ENCODE peak calls at places on chromosome 11, in four cellular contexts. E, O, J and N are unnamed samples.

GRCh38 chr11:100676901-100677300 is 10.2 kb upstream of the ARHGAP42 start:
- DNase-seq in E (peak; percentile 49), O (no peak), J (no peak), N (peak; percentile 33)

GRCh38 chr11:70212227-70212811 is 9.2 kb downstream of the FADD start:
- DNase-seq in E (peak; percentile 37), O (no peak), J (no peak), N (no peak)

GRCh38 chr11:12007769-12008737 is at the start of gene DKK3:
- DNase-seq in O (no peak), J (no peak), E (no peak), N (peak; percentile 61)

GRCh38 chr11:111245425-111245824 is at the start of gene POU2AF2:
- DNase-seq in O (no peak), J (no peak), E (no peak), N (no peak)

GRCh38 chr11:114197799-114198500 is 98.2 kb upstream of the NNMT start:
- DNase-seq in J (no peak), O (no peak), E (peak; percentile 100), N (peak; percentile 82)

GRCh38 chr11:12319734-12320387 is 57.5 kb upstream of the PARVA start:
- DNase-seq in J (no peak), E (no peak), O (no peak), N (no peak)

GRCh38 chr11:7418061-7418460 is 67.2 kb upstream of the OLFML1 start:
- DNase-seq in E (peak; percentile 7), J (no peak), O (no peak), N (no peak)

GRCh38 chr11:70739811-70740474 is 341.6 kb downstream of the CTTN start:
- DNase-seq in J (no peak), E (no peak), O (no peak), N (no peak)

GRCh38 chr11:122637538-122637937 is 18.0 kb upstream of the UBASH3B start:
- DNase-seq in E (no peak), O (no peak), J (no peak), N (no peak)

GRCh38 chr11:133835258-133836075 is 9.8 kb downstream of the SPATA19 start:
- DNase-seq in J (no peak), E (peak; percentile 45), O (no peak), N (peak; percentile 8)

GRCh38 chr11:46305295-46305694 is 27.8 kb downstream of the CREB3L1 start:
- DNase-seq in O (no peak), J (no peak), E (peak; percentile 69), N (peak; percentile 76)

GRCh38 chr11:108220721-108221346 is 1.6 kb downstream of the NPAT start:
- DNase-seq in J (no peak), E (peak; percentile 28), O (no peak), N (peak; percentile 30)

GRCh38 chr11:61616443-61616842 is 35.6 kb upstream of the SYT7 start:
- DNase-seq in J (no peak), E (peak; percentile 31), O (no peak), N (no peak)

GRCh38 chr11:26332572-26332915 is 614 bp downstream of the ANO3 start:
- DNase-seq in E (peak; percentile 35), J (no peak), O (no peak), N (no peak)

GRCh38 chr11:115872418-115872817 is 368.2 kb upstream of the CADM1 start:
- DNase-seq in E (no peak), J (no peak), O (no peak), N (no peak)

GRCh38 chr11:88169881-88170280 is 5.4 kb downstream of the RAB38 start:
- DNase-seq in E (no peak), O (no peak), J (no peak), N (no peak)

GRCh38 chr11:118524356-118524755 is 2.9 kb upstream of the TTC36 start:
- DNase-seq in O (no peak), E (no peak), J (no peak), N (no peak)

GRCh38 chr11:76591416-76591815 is 79.1 kb downstream of the LRRC32 start:
- DNase-seq in O (no peak), E (no peak), J (no peak), N (no peak)

GRCh38 chr11:74493816-74494630 is 499 bp upstream of the LIPT2 start:
- DNase-seq in O (no peak), J (no peak), E (no peak), N (no peak)

GRCh38 chr11:721913-722811 is 16.1 kb downstream of the EPS8L2 start:
- DNase-seq in O (peak; percentile 49), E (no peak), J (peak; percentile 48), N (no peak)

GRCh38 chr11:10392680-10393079 is 62.4 kb upstream of the AMPD3 start:
- DNase-seq in J (no peak), O (no peak), E (no peak), N (no peak)

GRCh38 chr11:76200006-76200940 is 6.0 kb downstream of the WNT11 start:
- DNase-seq in O (no peak), J (no peak), E (no peak), N (no peak)

GRCh38 chr11:75562048-75562835 is at the start of gene SERPINH1:
- DNase-seq in J (peak; percentile 31), E (peak; percentile 92), O (peak; percentile 44), N (peak; percentile 89)

GRCh38 chr11:102447193-102447592 is 5.4 kb downstream of the TMEM123 start:
- DNase-seq in E (no peak), O (no peak), J (no peak), N (no peak)

GRCh38 chr11:128643661-128644060 is 50.2 kb upstream of the FLI1 start:
- DNase-seq in E (no peak), J (no peak), O (no peak), N (no peak)

GRCh38 chr11:1500466-1501420 is 14.2 kb upstream of the MOB2 start:
- DNase-seq in J (no peak), E (no peak), O (no peak), N (no peak)

GRCh38 chr11:115611343-115611742 is 107.1 kb upstream of the CADM1 start:
- DNase-seq in O (no peak), E (no peak), J (no peak), N (no peak)

GRCh38 chr11:12827929-12828812 is 153.9 kb downstream of the TEAD1 start:
- DNase-seq in O (no peak), E (peak; percentile 86), J (no peak), N (peak; percentile 86)

GRCh38 chr11:11856638-11857037 is 14.9 kb downstream of the USP47 start:
- DNase-seq in O (no peak), E (peak; percentile 41), J (no peak), N (no peak)

GRCh38 chr11:134418119-134418840 is 6.2 kb upstream of the B3GAT1 start:
- DNase-seq in O (no peak), J (no peak), E (peak; percentile 23), N (no peak)

GRCh38 chr11:95647355-95647754 is 142.2 kb downstream of the FAM76B start:
- DNase-seq in E (peak; percentile 41), O (no peak), J (no peak), N (peak; percentile 32)

GRCh38 chr11:133911169-133911568 is 45.6 kb downstream of the IGSF9B start:
- DNase-seq in E (no peak), O (no peak), J (no peak), N (no peak)

GRCh38 chr11:6427516-6427915 is 8.6 kb upstream of the APBB1 start:
- DNase-seq in O (no peak), E (no peak), J (no peak), N (no peak)

GRCh38 chr11:23751280-23751679 is 745.6 kb upstream of the LUZP2 start:
- DNase-seq in O (no peak), E (no peak), J (no peak), N (no peak)

GRCh38 chr11:12318791-12319733 is 58.3 kb upstream of the PARVA start:
- DNase-seq in O (no peak), J (no peak), E (peak; percentile 21), N (peak; percentile 78)

GRCh38 chr11:130192845-130193267 is 33.3 kb downstream of the ST14 start:
- DNase-seq in J (no peak), E (no peak), O (no peak), N (no peak)

GRCh38 chr11:66543263-66544107 is 2.4 kb downstream of the ZDHHC24 start:
- DNase-seq in E (peak; percentile 66), O (peak; percentile 45), J (peak; percentile 50), N (peak; percentile 69)

GRCh38 chr11:118820412-118821357 is 29.7 kb upstream of the DDX6 start:
- DNase-seq in E (no peak), J (no peak), O (no peak), N (no peak)

GRCh38 chr11:40722179-40722795 is 737.2 kb downstream of the LRRC4C start:
- DNase-seq in E (peak; percentile 28), J (no peak), O (no peak), N (peak; percentile 21)